ENCODE peak calls at places on chromosome 20, in six cellular contexts. G is astrocyte, C is transverse colon, T is right cardiac atrium, L is ecto neural progenitor cell, H is substantia nigra. U is an unnamed sample.

GRCh38 chr20:50029697-50030428 is 47.1 kb downstream of the SNAI1 start:
- DNase-seq in G (peak), C (peak), T (peak), L (peak), H (peak), U (peak)

GRCh38 chr20:32465092-32465900 is 107.2 kb downstream of the ASXL1 start:
- DNase-seq in G (peak), C (peak), T (peak), L (no peak), H (peak), U (peak)

GRCh38 chr20:48956052-48956451 is 34.5 kb downstream of the ARFGEF2 start:
- DNase-seq in G (no peak), C (no peak), T (no peak), L (no peak), H (no peak), U (peak)

GRCh38 chr20:17225891-17226409 is 890 bp upstream of the PCSK2 start:
- DNase-seq in G (no peak), C (no peak), T (peak), L (peak), H (peak), U (no peak)

GRCh38 chr20:58109126-58109880 is 119.2 kb downstream of the ANKRD60 start:
- DNase-seq in G (peak), C (no peak), T (no peak), L (no peak), H (no peak), U (peak)

GRCh38 chr20:35021831-35022230 is 66.2 kb downstream of the MYH7B start:
- DNase-seq in G (no peak), C (no peak), T (no peak), L (no peak), H (no peak), U (no peak)

GRCh38 chr20:58133020-58133419 is 95.4 kb downstream of the ANKRD60 start:
- DNase-seq in G (no peak), C (no peak), T (no peak), L (no peak), H (no peak), U (no peak)

GRCh38 chr20:57844626-57845596 is 135.1 kb upstream of the PMEPA1 start:
- DNase-seq in G (no peak), C (no peak), T (no peak), L (peak), H (no peak), U (no peak)

GRCh38 chr20:32964575-32964974 is 39.7 kb downstream of the SUN5 start:
- DNase-seq in G (no peak), C (no peak), T (peak), L (no peak), H (no peak), U (no peak)

GRCh38 chr20:62009322-62009721 is 56.4 kb downstream of the TAF4 start:
- DNase-seq in G (no peak), C (no peak), T (no peak), L (no peak), H (no peak), U (no peak)

GRCh38 chr20:55174635-55175034 is 699.2 kb downstream of the DOK5 start:
- DNase-seq in G (no peak), C (no peak), T (no peak), L (no peak), H (no peak), U (no peak)

GRCh38 chr20:37816003-37816402 is 86.9 kb upstream of the VSTM2L start:
- DNase-seq in G (no peak), C (no peak), T (no peak), L (no peak), H (no peak), U (no peak)

GRCh38 chr20:43914286-43914685 is 366 bp upstream of the TOX2 start:
- DNase-seq in G (no peak), C (no peak), T (no peak), L (peak), H (no peak), U (no peak)

GRCh38 chr20:38158701-38159325 is 6.3 kb downstream of the TGM2 start:
- DNase-seq in G (no peak), C (no peak), T (peak), L (no peak), H (no peak), U (no peak)

GRCh38 chr20:62120365-62120762 is 1.9 kb upstream of the LSM14B start:
- DNase-seq in G (no peak), C (no peak), T (no peak), L (no peak), H (no peak), U (no peak)

GRCh38 chr20:50085481-50086365 is 27.2 kb downstream of the UBE2V1 start:
- DNase-seq in G (peak), C (peak), T (peak), L (peak), H (peak), U (peak)